ENCODE peak calls at places on chromosomes 2 and 18, in five cellular contexts. One of them, this sample, is unnamed.

GRCh38 chr2:28610583-28611201 is 114.8 kb downstream of the PLB1 start:
- DNase-seq in pancreas: peak
- DNase-seq in fibroblast of villous mesenchyme: peak
- DNase-seq in AG09319: no peak
- DNase-seq in cardiac fibroblast: peak
- DNase-seq in this sample: peak

GRCh38 chr2:165793779-165794519 is at the start of gene GALNT3:
- DNase-seq in cardiac fibroblast: no peak
- DNase-seq in AG09319: no peak
- DNase-seq in pancreas: peak
- DNase-seq in fibroblast of villous mesenchyme: no peak
- DNase-seq in this sample: no peak

GRCh38 chr18:47457614-47458013 is 206.2 kb upstream of the SKOR2 start:
- DNase-seq in fibroblast of villous mesenchyme: no peak
- DNase-seq in pancreas: no peak
- DNase-seq in cardiac fibroblast: no peak
- DNase-seq in AG09319: no peak
- DNase-seq in this sample: no peak

GRCh38 chr2:170177950-170178781 is at the start of gene MYO3B:
- DNase-seq in cardiac fibroblast: peak
- DNase-seq in fibroblast of villous mesenchyme: peak
- DNase-seq in pancreas: no peak
- DNase-seq in AG09319: peak
- DNase-seq in this sample: peak

GRCh38 chr2:23655862-23656596 is 270.9 kb downstream of the ATAD2B start:
- DNase-seq in cardiac fibroblast: peak
- DNase-seq in AG09319: no peak
- DNase-seq in pancreas: no peak
- DNase-seq in fibroblast of villous mesenchyme: no peak
- DNase-seq in this sample: no peak

GRCh38 chr18:56245856-56246575 is 392.4 kb downstream of the TXNL1 start:
- DNase-seq in cardiac fibroblast: peak
- DNase-seq in pancreas: no peak
- DNase-seq in AG09319: peak
- DNase-seq in fibroblast of villous mesenchyme: peak
- DNase-seq in this sample: peak

GRCh38 chr2:134206573-134206972 is 47.3 kb upstream of the MGAT5 start:
- DNase-seq in cardiac fibroblast: peak
- DNase-seq in AG09319: no peak
- DNase-seq in fibroblast of villous mesenchyme: no peak
- DNase-seq in pancreas: no peak
- DNase-seq in this sample: peak

GRCh38 chr2:84493494-84493893 is 22.8 kb upstream of the DNAH6 start:
- DNase-seq in fibroblast of villous mesenchyme: peak
- DNase-seq in AG09319: peak
- DNase-seq in pancreas: no peak
- DNase-seq in cardiac fibroblast: peak
- DNase-seq in this sample: peak

GRCh38 chr2:159106105-159106504 is 137.7 kb downstream of the TANC1 start:
- DNase-seq in AG09319: no peak
- DNase-seq in pancreas: no peak
- DNase-seq in fibroblast of villous mesenchyme: peak
- DNase-seq in cardiac fibroblast: peak
- DNase-seq in this sample: peak

GRCh38 chr18:36769611-36770314 is 59.0 kb downstream of the TPGS2 start:
- DNase-seq in AG09319: no peak
- DNase-seq in fibroblast of villous mesenchyme: peak
- DNase-seq in cardiac fibroblast: peak
- DNase-seq in pancreas: peak
- DNase-seq in this sample: no peak

GRCh38 chr2:13201924-13202323 is 485.2 kb downstream of the TRIB2 start:
- DNase-seq in pancreas: no peak
- DNase-seq in cardiac fibroblast: no peak
- DNase-seq in fibroblast of villous mesenchyme: no peak
- DNase-seq in AG09319: no peak
- DNase-seq in this sample: peak
- TF ChIP-seq CTCF in pancreas: peak
- TF ChIP-seq CTCF in cardiac fibroblast: peak
- TF ChIP-seq CTCF in fibroblast of villous mesenchyme: no peak
- TF ChIP-seq CTCF in AG09319: no peak
- TF ChIP-seq CTCF in this sample: peak

GRCh38 chr2:174688079-174688478 is 76.2 kb downstream of the CHRNA1 start:
- DNase-seq in fibroblast of villous mesenchyme: peak
- DNase-seq in pancreas: no peak
- DNase-seq in cardiac fibroblast: peak
- DNase-seq in AG09319: no peak
- DNase-seq in this sample: peak
- TF ChIP-seq CTCF in fibroblast of villous mesenchyme: peak
- TF ChIP-seq CTCF in pancreas: peak
- TF ChIP-seq CTCF in cardiac fibroblast: peak
- TF ChIP-seq CTCF in AG09319: peak
- TF ChIP-seq CTCF in this sample: peak

GRCh38 chr2:2831656-2832055 is 500.6 kb upstream of the MYT1L start:
- DNase-seq in fibroblast of villous mesenchyme: no peak
- DNase-seq in AG09319: no peak
- DNase-seq in pancreas: no peak
- DNase-seq in cardiac fibroblast: no peak
- DNase-seq in this sample: no peak
- TF ChIP-seq CTCF in fibroblast of villous mesenchyme: no peak
- TF ChIP-seq CTCF in AG09319: no peak
- TF ChIP-seq CTCF in pancreas: no peak
- TF ChIP-seq CTCF in cardiac fibroblast: no peak
- TF ChIP-seq CTCF in this sample: no peak

GRCh38 chr2:21161122-21161521 is 37.4 kb downstream of the TDRD15 start:
- DNase-seq in fibroblast of villous mesenchyme: no peak
- DNase-seq in pancreas: peak
- DNase-seq in AG09319: no peak
- DNase-seq in cardiac fibroblast: no peak
- DNase-seq in this sample: no peak
- TF ChIP-seq CTCF in fibroblast of villous mesenchyme: no peak
- TF ChIP-seq CTCF in pancreas: no peak
- TF ChIP-seq CTCF in AG09319: no peak
- TF ChIP-seq CTCF in cardiac fibroblast: no peak
- TF ChIP-seq CTCF in this sample: no peak

GRCh38 chr2:629961-630360 is 47.2 kb downstream of the TMEM18 start:
- DNase-seq in pancreas: no peak
- DNase-seq in fibroblast of villous mesenchyme: no peak
- DNase-seq in cardiac fibroblast: no peak
- DNase-seq in AG09319: no peak
- DNase-seq in this sample: no peak

GRCh38 chr2:630451-631320 is 46.5 kb downstream of the TMEM18 start:
- DNase-seq in cardiac fibroblast: no peak
- DNase-seq in AG09319: no peak
- DNase-seq in pancreas: no peak
- DNase-seq in fibroblast of villous mesenchyme: no peak
- DNase-seq in this sample: no peak

GRCh38 chr2:633371-633770 is 43.8 kb downstream of the TMEM18 start:
- DNase-seq in AG09319: no peak
- DNase-seq in fibroblast of villous mesenchyme: no peak
- DNase-seq in pancreas: no peak
- DNase-seq in cardiac fibroblast: no peak
- DNase-seq in this sample: no peak

GRCh38 chr2:632471-632870 is 44.7 kb downstream of the TMEM18 start:
- DNase-seq in cardiac fibroblast: no peak
- DNase-seq in AG09319: no peak
- DNase-seq in fibroblast of villous mesenchyme: no peak
- DNase-seq in pancreas: no peak
- DNase-seq in this sample: no peak

GRCh38 chr2:631741-632140 is 45.5 kb downstream of the TMEM18 start:
- DNase-seq in pancreas: no peak
- DNase-seq in fibroblast of villous mesenchyme: no peak
- DNase-seq in AG09319: no peak
- DNase-seq in cardiac fibroblast: no peak
- DNase-seq in this sample: no peak
- TF ChIP-seq CTCF in pancreas: no peak
- TF ChIP-seq CTCF in fibroblast of villous mesenchyme: no peak
- TF ChIP-seq CTCF in AG09319: no peak
- TF ChIP-seq CTCF in cardiac fibroblast: no peak
- TF ChIP-seq CTCF in this sample: no peak

GRCh38 chr2:241257419-241258032 is 57.9 kb downstream of the HDLBP start:
- DNase-seq in cardiac fibroblast: no peak
- DNase-seq in pancreas: no peak
- DNase-seq in AG09319: no peak
- DNase-seq in fibroblast of villous mesenchyme: peak
- DNase-seq in this sample: peak
- TF ChIP-seq CTCF in cardiac fibroblast: no peak
- TF ChIP-seq CTCF in pancreas: no peak
- TF ChIP-seq CTCF in AG09319: no peak
- TF ChIP-seq CTCF in fibroblast of villous mesenchyme: peak
- TF ChIP-seq CTCF in this sample: peak

GRCh38 chr18:21914739-21915319 is 174.2 kb downstream of the MIB1 start:
- DNase-seq in cardiac fibroblast: peak
- DNase-seq in pancreas: no peak
- DNase-seq in AG09319: no peak
- DNase-seq in fibroblast of villous mesenchyme: peak
- DNase-seq in this sample: peak
- TF ChIP-seq CTCF in cardiac fibroblast: peak
- TF ChIP-seq CTCF in pancreas: peak
- TF ChIP-seq CTCF in AG09319: peak
- TF ChIP-seq CTCF in fibroblast of villous mesenchyme: peak
- TF ChIP-seq CTCF in this sample: peak

GRCh38 chr18:49055196-49055595 is 104.4 kb upstream of the SMAD7 start:
- DNase-seq in fibroblast of villous mesenchyme: no peak
- DNase-seq in AG09319: no peak
- DNase-seq in pancreas: no peak
- DNase-seq in cardiac fibroblast: no peak
- DNase-seq in this sample: no peak
- TF ChIP-seq CTCF in fibroblast of villous mesenchyme: no peak
- TF ChIP-seq CTCF in AG09319: no peak
- TF ChIP-seq CTCF in pancreas: no peak
- TF ChIP-seq CTCF in cardiac fibroblast: no peak
- TF ChIP-seq CTCF in this sample: no peak

DNA sequence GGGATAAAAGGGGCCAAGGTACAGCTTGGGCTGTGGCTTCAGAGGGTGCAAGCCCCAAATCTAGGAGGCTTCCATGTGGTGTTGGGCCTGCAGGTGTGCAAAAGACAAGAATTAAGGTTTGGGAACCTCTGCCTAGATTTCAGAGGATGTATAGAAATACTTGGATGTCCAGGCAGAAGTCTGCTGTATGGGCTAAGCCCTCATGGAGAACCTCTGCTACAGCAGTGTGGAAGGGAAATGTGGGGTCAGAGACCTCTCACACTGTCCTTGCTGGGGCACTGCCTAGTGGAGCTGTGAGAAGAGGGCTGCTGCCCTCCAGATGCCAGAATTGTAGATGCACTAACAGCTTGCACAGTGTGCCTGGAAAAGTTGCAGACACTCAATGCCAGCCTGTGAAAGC is 880.6 kb upstream of the ID2 start:
- DNase-seq in AG09319: no peak
- DNase-seq in cardiac fibroblast: no peak
- DNase-seq in fibroblast of villous mesenchyme: no peak
- DNase-seq in pancreas: no peak
- DNase-seq in this sample: no peak
- TF ChIP-seq CTCF in AG09319: no peak
- TF ChIP-seq CTCF in cardiac fibroblast: no peak
- TF ChIP-seq CTCF in fibroblast of villous mesenchyme: no peak
- TF ChIP-seq CTCF in pancreas: no peak
- TF ChIP-seq CTCF in this sample: no peak

DNA sequence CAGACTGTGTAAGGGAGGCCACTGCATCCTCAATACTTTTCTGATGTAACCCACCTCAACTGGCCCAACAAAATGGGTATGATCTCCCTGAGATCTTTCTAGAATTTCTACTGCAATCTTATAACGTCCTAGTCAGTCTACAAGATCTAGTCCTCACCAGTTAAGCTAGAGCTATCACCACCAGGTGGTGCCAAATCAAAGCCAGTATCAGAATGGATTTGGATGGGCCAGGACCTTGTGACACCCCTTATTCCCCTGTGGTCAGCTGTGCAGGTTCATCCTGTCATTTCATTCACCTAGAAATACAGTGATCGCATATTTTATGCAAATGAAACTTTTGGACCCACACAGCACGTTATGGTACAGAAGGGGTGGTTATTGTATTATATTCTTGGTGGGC is 90.3 kb downstream of the OLA1 start:
- DNase-seq in cardiac fibroblast: peak
- DNase-seq in AG09319: no peak
- DNase-seq in pancreas: no peak
- DNase-seq in fibroblast of villous mesenchyme: peak
- DNase-seq in this sample: no peak
- TF ChIP-seq CTCF in cardiac fibroblast: peak
- TF ChIP-seq CTCF in AG09319: peak
- TF ChIP-seq CTCF in pancreas: peak
- TF ChIP-seq CTCF in fibroblast of villous mesenchyme: peak
- TF ChIP-seq CTCF in this sample: peak

This sample was measured in fibroblast of lung.